ENCODE peak calls at places on chromosome 7, in four cellular contexts. B, A, N and I are unnamed samples.
A peak's percentile ranks its signal among the peaks of the same experiment; 100 is the strongest.

GRCh38 chr7:17943006-17943405 is 2.7 kb upstream of the SNX13 start:
- DNase-seq in A (no peak), N (peak; percentile 76), B (no peak), I (no peak)

GRCh38 chr7:150974468-150975391 is 3.4 kb downstream of the KCNH2 start:
- DNase-seq in N (no peak), A (peak; percentile 49), B (no peak), I (peak; percentile 25)

GRCh38 chr7:135843214-135843613 is 94.6 kb upstream of the FAM180A start:
- DNase-seq in B (no peak), A (no peak), N (no peak), I (no peak)

GRCh38 chr7:151087247-151088018 is 1.2 kb downstream of the AGAP3 start:
- DNase-seq in N (peak; percentile 59), B (no peak), A (no peak), I (peak; percentile 52)

GRCh38 chr7:47933229-47933628 is 15.0 kb downstream of the PKD1L1 start:
- DNase-seq in N (no peak), A (no peak), B (no peak), I (no peak)

GRCh38 chr7:127953966-127954365 is 77.3 kb downstream of the LRRC4 start:
- DNase-seq in N (no peak), B (no peak), A (no peak), I (no peak)

GRCh38 chr7:16564909-16565426 is 38.3 kb downstream of the LRRC72 start:
- DNase-seq in N (peak; percentile 78), A (no peak), B (peak; percentile 37), I (peak; percentile 55)

GRCh38 chr7:92655346-92655884 is 65.2 kb upstream of the FAM133B start:
- DNase-seq in B (no peak), A (no peak), N (no peak), I (no peak)

GRCh38 chr7:152673902-152674301 is 2.0 kb downstream of the XRCC2 start:
- DNase-seq in B (no peak), A (no peak), N (peak; percentile 92), I (no peak)
- H3K79me1 ChIP-seq in B (peaks cover 5% of the 10 kb centered on the region), A (no peaks in the 10 kb centered on the region), N (peaks cover 3% of the 10 kb centered on the region), I (peaks cover 10% of the 10 kb centered on the region)

GRCh38 chr7:99448855-99449254 is 10.1 kb downstream of the CPSF4 start:
- DNase-seq in A (no peak), N (no peak), B (no peak), I (no peak)

GRCh38 chr7:99452541-99452940 is 13.4 kb downstream of the ATP5MF start:
- DNase-seq in N (no peak), A (no peak), B (no peak), I (no peak)

GRCh38 chr7:99446096-99446495 is 7.4 kb downstream of the CPSF4 start:
- DNase-seq in B (no peak), N (no peak), A (no peak), I (no peak)

GRCh38 chr7:99451936-99452335 is 13.2 kb downstream of the CPSF4 start:
- DNase-seq in B (no peak), N (no peak), A (no peak), I (no peak)

DNA sequence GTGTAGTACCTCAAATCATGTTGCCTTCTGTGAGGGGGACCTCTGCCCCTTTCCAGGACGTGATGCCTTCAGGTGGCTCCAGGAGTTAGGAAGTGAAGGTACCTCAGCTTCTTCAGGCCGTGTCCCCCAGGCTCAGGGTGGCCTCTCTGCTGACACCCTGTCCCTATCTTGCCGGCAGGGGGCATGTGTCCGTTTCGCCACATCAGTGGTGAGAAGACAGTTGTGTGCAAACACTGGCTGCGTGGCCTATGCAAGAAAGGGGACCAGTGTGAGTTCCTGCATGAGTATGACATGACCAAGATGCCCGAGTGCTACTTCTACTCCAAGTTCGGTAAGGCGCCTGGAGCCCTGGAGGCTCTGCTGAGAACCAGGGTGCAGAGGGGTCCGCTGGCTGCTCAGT is 9.2 kb downstream of the CPSF4 start:
- DNase-seq in A (no peak), N (peak; percentile 66), B (no peak), I (no peak)
- H3K79me1 ChIP-seq in A (no peaks in the 10 kb centered on the region), N (peaks cover 2% of the 10 kb centered on the region), B (peaks cover 10% of the 10 kb centered on the region), I (peaks cover 29% of the 10 kb centered on the region)

DNA sequence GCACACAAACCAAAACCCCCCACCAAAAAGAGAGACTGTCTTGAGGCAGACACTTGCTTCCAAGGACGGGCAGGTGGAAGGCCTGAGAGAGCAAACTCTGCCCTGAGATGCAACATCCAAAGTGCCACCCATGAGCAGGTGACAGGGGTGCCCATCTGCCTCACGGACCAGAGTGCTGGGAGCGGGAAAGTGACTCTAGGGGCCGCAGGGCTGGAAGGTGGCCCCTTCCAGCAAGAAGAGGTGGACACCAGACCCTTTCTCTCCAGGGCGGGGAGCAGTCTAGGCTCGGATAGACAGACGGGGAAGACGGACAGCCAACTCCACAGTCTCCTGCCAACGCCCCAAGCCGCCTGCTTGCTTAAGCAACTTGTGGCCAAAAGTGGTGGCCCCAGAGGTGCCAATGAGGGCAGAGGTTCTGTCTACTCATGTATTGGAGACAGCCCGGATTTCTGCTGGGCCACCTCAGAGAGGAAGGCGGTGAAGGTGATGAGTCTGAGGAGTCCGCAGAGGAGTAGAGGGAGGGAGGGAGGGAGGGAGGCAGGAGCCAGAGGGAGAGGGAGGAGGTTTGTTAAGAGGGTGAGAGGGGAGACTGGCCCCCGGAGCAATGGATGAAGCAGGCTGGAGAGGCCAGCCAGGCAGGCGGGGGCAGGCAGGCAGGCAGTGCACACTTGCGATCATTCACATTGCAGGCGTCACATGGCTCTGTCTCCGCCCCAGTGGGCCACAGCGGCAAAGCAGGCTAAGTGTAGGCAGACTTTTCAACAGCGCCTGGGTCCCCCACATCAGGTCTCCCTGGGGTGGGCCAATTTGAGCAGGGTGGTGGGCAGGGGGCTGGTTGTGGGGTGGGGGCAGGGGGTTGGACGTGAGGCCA is 65.6 kb downstream of the SLC29A4 start:
- DNase-seq in N (no peak), B (no peak), A (no peak), I (no peak)
- H3K79me1 ChIP-seq in N (peaks cover 2% of the 10 kb centered on the region), B (peaks cover 6% of the 10 kb centered on the region), A (no peaks in the 10 kb centered on the region), I (peaks cover 69% of the 10 kb centered on the region)

GRCh38 chr7:39493929-39494328 is 72.3 kb upstream of the YAE1 start:
- DNase-seq in N (no peak), B (no peak), A (no peak), I (no peak)

GRCh38 chr7:39488467-39489393 is 77.5 kb upstream of the YAE1 start:
- DNase-seq in B (no peak), A (no peak), N (no peak), I (no peak)

GRCh38 chr7:39490296-39490695 is 75.9 kb upstream of the YAE1 start:
- DNase-seq in N (no peak), B (no peak), A (no peak), I (no peak)
- H3K79me1 ChIP-seq in N (no peaks in the 10 kb centered on the region), B (no peaks in the 10 kb centered on the region), A (no peaks in the 10 kb centered on the region), I (no peaks in the 10 kb centered on the region)

GRCh38 chr7:101832205-101832631 is 14.8 kb downstream of the CUX1 start:
- DNase-seq in A (no peak), B (no peak), N (no peak), I (no peak)
- H3K79me1 ChIP-seq in A (peaks cover 8% of the 10 kb centered on the region), B (peaks cover 6% of the 10 kb centered on the region), N (no peaks in the 10 kb centered on the region), I (peaks cover 90% of the 10 kb centered on the region)

GRCh38 chr7:120189623-120190022 is 83.4 kb upstream of the KCND2 start:
- DNase-seq in A (no peak), B (no peak), N (no peak), I (no peak)
- H3K79me1 ChIP-seq in A (no peaks in the 10 kb centered on the region), B (no peaks in the 10 kb centered on the region), N (no peaks in the 10 kb centered on the region), I (no peaks in the 10 kb centered on the region)